ENCODE peak calls at places on chromosomes 7 and 10, in seven cellular contexts. K is cerebellum; W is stimulated activated naive B cell treated with anti-CD40 and anti-IgM and Interleukin-4, amounts not matched to agents 10 μg/mL and 1 μg/mL and 100 μg/mL, for 72 hours; B is cardiac septum; F is mucosa of gallbladder; R is stimulated activated CD8-positive, alpha-beta memory T cell treated with anti-CD3 and anti-CD28 coated beads, Interleukin-4, amount 100 ng/mL, for 1 hour; X is lower lobe of right lung. N is an unnamed sample.

GRCh38 chr10:117339569-117339968 is 35.7 kb downstream of the PDZD8 start:
- DNase-seq in K (no peak), W (no peak), B (no peak), F (no peak), R (no peak), X (no peak), N (no peak)

GRCh38 chr10:63115732-63116383 is 17.3 kb upstream of the NRBF2 start:
- DNase-seq in K (peak; percentile 15), W (no peak), B (peak; percentile 84), F (peak; percentile 55), R (no peak), X (peak; percentile 67), N (peak; percentile 86)

GRCh38 chr10:48751730-48752129 is 67.1 kb downstream of the WDFY4 start:
- DNase-seq in K (no peak), W (no peak), B (no peak), F (no peak), R (no peak), X (no peak), N (no peak)

GRCh38 chr10:191703-192518 is 56.7 kb downstream of the ZMYND11 start:
- DNase-seq in K (no peak), W (no peak), B (no peak), F (no peak), R (no peak), X (no peak), N (no peak)

GRCh38 chr7:77430927-77431326 is 14.8 kb upstream of the GSAP start:
- DNase-seq in K (no peak), W (no peak), B (no peak), F (no peak), R (no peak), X (no peak), N (no peak)

GRCh38 chr7:34155225-34155908 is 250.0 kb downstream of the BMPER start:
- DNase-seq in K (no peak), W (no peak), B (no peak), F (no peak), R (no peak), X (no peak), N (no peak)

GRCh38 chr10:118497227-118497626 is 98.2 kb downstream of the PRLHR start:
- DNase-seq in K (no peak), W (no peak), B (no peak), F (peak; percentile 84), R (no peak), X (no peak), N (no peak)

GRCh38 chr7:121624922-121625321 is 228.8 kb upstream of the FAM3C start:
- DNase-seq in K (no peak), W (no peak), B (peak; percentile 77), F (no peak), R (no peak), X (no peak), N (peak; percentile 69)

GRCh38 chr7:25851332-25852248 is 300.4 kb upstream of the NFE2L3 start:
- DNase-seq in K (peak; percentile 84), W (peak; percentile 63), B (peak; percentile 89), F (peak; percentile 83), R (peak; percentile 21), X (peak; percentile 78), N (peak; percentile 87)

N was measured in Right ventricle myocardium superior.